ENCODE peak calls at places on chromosome 3, in nine cellular contexts. V is colonic mucosa; J is activated CD4-positive, alpha-beta T cell treated with anti-CD3 and anti-CD28 coated beads for 24 hours; A is transverse colon; H is GM12865; I is kidney; K is foreskin fibroblast; S is ACHN; X is posterior cingulate gyrus. W is an unnamed sample.

GRCh38 chr3:100386437-100387064 is 14.3 kb downstream of the TOMM70 start:
- DNase-seq in X (no peak), K (no peak), S (no peak), A (no peak), I (no peak), H (no peak), J (no peak), V (no peak), W (no peak)

GRCh38 chr3:158005391-158006100 is 100.7 kb downstream of the SHOX2 start:
- DNase-seq in X (no peak), H (no peak), V (no peak), J (no peak), S (no peak), I (no peak), A (no peak), K (no peak), W (no peak)

GRCh38 chr3:197540961-197541377 is 14.8 kb downstream of the BDH1 start:
- DNase-seq in X (no peak), I (no peak), A (no peak), K (no peak), H (no peak), J (no peak), S (no peak), V (no peak), W (no peak)

GRCh38 chr3:77042892-77043291 is 3.0 kb downstream of the ROBO2 start:
- DNase-seq in I (no peak), K (peak; percentile 13), H (no peak), J (no peak), V (no peak), X (no peak), S (no peak), A (no peak), W (no peak)

GRCh38 chr3:33704891-33705290 is 13.2 kb downstream of the CLASP2 start:
- DNase-seq in H (no peak), J (no peak), V (no peak), K (no peak), A (no peak), X (no peak), I (no peak), S (no peak), W (no peak)

GRCh38 chr3:77081240-77081661 is 41.4 kb downstream of the ROBO2 start:
- DNase-seq in A (no peak), S (peak; percentile 46), J (no peak), V (no peak), X (no peak), I (no peak), H (no peak), K (peak; percentile 81), W (no peak)

GRCh38 chr3:138461696-138462295 is 27.4 kb downstream of the ESYT3 start:
- DNase-seq in J (no peak), S (no peak), K (no peak), H (no peak), V (no peak), A (no peak), I (no peak), X (no peak), W (peak; percentile 45)

GRCh38 chr3:186189492-186189891 is 80.6 kb upstream of the ETV5 start:
- DNase-seq in I (no peak), X (no peak), S (no peak), A (no peak), H (no peak), K (no peak), V (no peak), J (no peak), W (no peak)

GRCh38 chr3:30289324-30289723 is 317.1 kb upstream of the TGFBR2 start:
- DNase-seq in J (no peak), I (no peak), A (peak; percentile 13), S (no peak), X (no peak), V (peak; percentile 44), K (no peak), H (no peak), W (no peak)

GRCh38 chr3:120678331-120678845 is 3.7 kb downstream of the HGD start:
- DNase-seq in K (peak; percentile 70), A (peak; percentile 70), X (peak; percentile 16), S (peak; percentile 83), H (peak; percentile 23), I (no peak), J (no peak), V (peak; percentile 87), W (no peak)

GRCh38 chr3:152121292-152121654 is 147.5 kb upstream of the MBNL1 start:
- DNase-seq in H (no peak), J (no peak), K (peak; percentile 64), A (no peak), S (no peak), X (no peak), V (no peak), I (no peak), W (no peak)

GRCh38 chr3:54969652-54970051 is 41.8 kb upstream of the LRTM1 start:
- DNase-seq in H (no peak), K (no peak), V (peak; percentile 20), I (no peak), S (no peak), A (no peak), J (no peak), X (no peak), W (no peak)

GRCh38 chr3:189967254-189967865 is 153.3 kb downstream of the P3H2 start:
- DNase-seq in S (peak; percentile 61), V (peak; percentile 49), J (peak; percentile 35), K (peak; percentile 36), X (no peak), A (no peak), I (no peak), H (peak; percentile 81), W (no peak)

GRCh38 chr3:108546249-108546648 is 35.9 kb upstream of the MYH15 start:
- DNase-seq in A (no peak), K (no peak), J (no peak), S (no peak), H (no peak), V (no peak), X (no peak), I (no peak), W (no peak)

GRCh38 chr3:46867550-46867898 is 4.3 kb upstream of the MYL3 start:
- DNase-seq in K (peak; percentile 26), I (peak; percentile 96), X (peak; percentile 41), A (peak; percentile 65), J (no peak), S (no peak), H (no peak), V (peak; percentile 54), W (no peak)

GRCh38 chr3:98500019-98500418 is 2.5 kb downstream of the OR5K2 start:
- DNase-seq in J (no peak), I (no peak), S (no peak), K (no peak), X (no peak), H (no peak), V (no peak), A (no peak), W (no peak)

GRCh38 chr3:72960812-72961518 is 35.6 kb upstream of the PPP4R2 start:
- DNase-seq in I (no peak), A (peak; percentile 29), X (no peak), J (no peak), S (no peak), H (peak; percentile 63), V (peak; percentile 38), K (peak; percentile 76), W (no peak)

GRCh38 chr3:192366916-192367315 is 360.4 kb downstream of the FGF12 start:
- DNase-seq in H (no peak), V (no peak), I (no peak), S (no peak), X (no peak), K (no peak), J (no peak), A (no peak), W (no peak)

GRCh38 chr3:62056603-62057002 is 316.7 kb downstream of the FEZF2 start:
- DNase-seq in S (no peak), V (no peak), K (no peak), I (no peak), J (no peak), H (no peak), X (no peak), A (no peak), W (no peak)

GRCh38 chr3:53643757-53644156 is 149.3 kb downstream of the CACNA1D start:
- DNase-seq in I (no peak), A (no peak), H (no peak), K (no peak), S (no peak), V (no peak), X (no peak), J (no peak), W (no peak)

GRCh38 chr3:138417559-138417982 is 16.8 kb upstream of the ESYT3 start:
- DNase-seq in J (peak; percentile 48), X (peak; percentile 55), V (peak; percentile 77), A (peak; percentile 76), I (peak; percentile 85), S (peak; percentile 74), K (peak; percentile 73), H (peak; percentile 70), W (peak; percentile 80)

GRCh38 chr3:53361849-53362248 is 14.5 kb upstream of the DCP1A start:
- DNase-seq in A (no peak), X (no peak), S (no peak), V (no peak), J (no peak), K (no peak), H (no peak), I (no peak), W (no peak)

GRCh38 chr3:37168896-37169295 is 5.5 kb downstream of the LRRFIP2 start:
- DNase-seq in A (no peak), S (no peak), H (no peak), X (no peak), V (no peak), I (no peak), J (no peak), K (no peak), W (no peak)

GRCh38 chr3:108175352-108175751 is 46.9 kb downstream of the IFT57 start:
- DNase-seq in J (no peak), H (no peak), V (no peak), K (peak; percentile 26), I (no peak), S (no peak), X (no peak), A (no peak), W (no peak)

GRCh38 chr3:116836286-116836685 is 126.7 kb downstream of the TUSC7 start:
- DNase-seq in H (no peak), X (no peak), A (no peak), V (no peak), S (no peak), I (no peak), J (no peak), K (peak; percentile 41), W (no peak)

GRCh38 chr3:9916734-9917680 is at the start of gene IL17RC:
- DNase-seq in V (peak; percentile 94), X (peak; percentile 74), J (peak; percentile 40), A (peak; percentile 92), S (peak; percentile 87), H (no peak), K (peak; percentile 91), I (peak; percentile 95), W (no peak)

GRCh38 chr3:71083726-71084131 is 499.8 kb downstream of the FOXP1 start:
- DNase-seq in X (no peak), K (no peak), V (no peak), I (no peak), S (no peak), J (no peak), H (peak; percentile 78), A (no peak), W (no peak)

GRCh38 chr3:188153949-188154757 is at the start of gene LPP:
- DNase-seq in I (peak; percentile 94), H (peak; percentile 77), K (peak; percentile 77), V (peak; percentile 80), A (peak; percentile 85), S (peak; percentile 72), X (peak; percentile 56), J (peak; percentile 55), W (peak; percentile 86)

GRCh38 chr3:108131105-108131794 is 40.4 kb upstream of the CD47 start:
- DNase-seq in I (no peak), J (no peak), V (no peak), A (no peak), K (peak; percentile 81), X (no peak), S (peak; percentile 40), H (no peak), W (no peak)

GRCh38 chr3:23668430-23668904 is 137.3 kb upstream of the UBE2E1 start:
- DNase-seq in J (no peak), H (peak; percentile 48), V (no peak), K (peak; percentile 86), X (no peak), S (peak; percentile 56), A (no peak), I (no peak), W (no peak)

GRCh38 chr3:126466886-126467610 is 8.6 kb downstream of the ZXDC start:
- DNase-seq in V (no peak), I (peak; percentile 43), S (no peak), X (no peak), A (no peak), K (no peak), H (no peak), J (no peak), W (no peak)